ENCODE peak calls at places on chromosomes 3 and 15, in seven cellular contexts. E, M, C, Q, W, N and O are unnamed samples.

GRCh38 chr3:184257083-184257915 is 4.1 kb downstream of the CAMK2N2 start:
- DNase-seq in C (no peak), Q (no peak), N (no peak), M (no peak), W (no peak), E (no peak), O (no peak)

GRCh38 chr15:40310993-40311392 is 3.3 kb upstream of the PLCB2 start:
- DNase-seq in M (no peak), C (no peak), Q (no peak), W (no peak), E (no peak), N (no peak), O (no peak)

GRCh38 chr15:72197045-72197459 is 535 bp downstream of the GRAMD2A start:
- DNase-seq in W (no peak), C (no peak), E (no peak), N (no peak), M (no peak), Q (no peak), O (no peak)

GRCh38 chr15:45921978-45922377 is 287.1 kb downstream of the SQOR start:
- DNase-seq in E (peak), C (no peak), N (no peak), Q (no peak), W (no peak), M (no peak), O (no peak)

GRCh38 chr3:134054231-134054630 is 24.5 kb upstream of the SLCO2A1 start:
- DNase-seq in E (no peak), C (peak), Q (no peak), W (no peak), M (peak), N (no peak), O (no peak)

GRCh38 chr3:66997560-66998074 is 490 bp upstream of the KBTBD8 start:
- DNase-seq in N (no peak), M (no peak), W (no peak), Q (no peak), C (no peak), E (no peak), O (no peak)

GRCh38 chr3:113405180-113405579 is 36.1 kb downstream of the CFAP44 start:
- DNase-seq in N (peak), E (no peak), C (peak), W (no peak), M (no peak), Q (no peak), O (peak)

GRCh38 chr15:70100495-70101331 is 3.0 kb upstream of the TLE3 start:
- DNase-seq in N (peak), W (peak), M (peak), E (peak), Q (peak), C (peak), O (peak)

GRCh38 chr3:44522494-44522933 is 32.5 kb upstream of the ZKSCAN7 start:
- DNase-seq in N (no peak), M (no peak), E (no peak), Q (no peak), W (no peak), C (no peak), O (no peak)

GRCh38 chr3:7205535-7206331 is 344.8 kb downstream of the GRM7 start:
- DNase-seq in Q (no peak), E (no peak), C (no peak), M (no peak), W (no peak), N (no peak), O (peak)

GRCh38 chr15:74038707-74039655 is 43.4 kb downstream of the GOLGA6A start:
- DNase-seq in N (no peak), C (peak), W (no peak), E (no peak), Q (no peak), M (no peak), O (no peak)

GRCh38 chr3:152728346-152728980 is 106.5 kb upstream of the P2RY1 start:
- DNase-seq in E (no peak), M (no peak), C (no peak), Q (no peak), W (no peak), N (no peak), O (no peak)

GRCh38 chr15:38335106-38335505 is 82.5 kb downstream of the SPRED1 start:
- DNase-seq in C (no peak), M (no peak), E (no peak), N (no peak), W (no peak), Q (no peak), O (no peak)

GRCh38 chr15:73631915-73632669 is 1.1 kb downstream of the NPTN start:
- DNase-seq in M (peak), C (peak), Q (no peak), N (peak), E (no peak), W (peak), O (no peak)

GRCh38 chr3:98185180-98185579 is 18.7 kb downstream of the OR5H15 start:
- DNase-seq in W (no peak), E (no peak), C (no peak), N (no peak), M (no peak), Q (no peak), O (no peak)

GRCh38 chr3:100047455-100048141 is 66.7 kb downstream of the FILIP1L start:
- DNase-seq in N (peak), W (no peak), M (no peak), C (peak), Q (no peak), E (no peak), O (peak)

GRCh38 chr15:52481915-52482314 is 46.8 kb downstream of the MYO5A start:
- DNase-seq in E (no peak), Q (no peak), C (peak), M (no peak), W (no peak), N (peak), O (peak)

GRCh38 chr3:63333815-63334214 is 55.7 kb downstream of the SYNPR start:
- DNase-seq in M (no peak), W (no peak), C (peak), Q (no peak), E (no peak), N (peak), O (no peak)
- TF ChIP-seq CTCF in M (no peak), W (no peak), C (peak), Q (no peak), E (no peak), N (peak), O (no peak)

GRCh38 chr3:32684800-32685603 is at the start of gene CNOT10:
- DNase-seq in M (peak), E (peak), W (peak), Q (peak), C (peak), N (peak), O (peak)

GRCh38 chr3:32686713-32687112 is 1.7 kb downstream of the CNOT10 start:
- DNase-seq in E (no peak), C (no peak), W (no peak), Q (no peak), N (peak), M (no peak), O (no peak)

GRCh38 chr3:32684029-32684799 is 774 bp upstream of the CNOT10 start:
- DNase-seq in Q (no peak), M (no peak), N (no peak), C (no peak), W (no peak), E (no peak), O (no peak)

GRCh38 chr3:32681811-32682210 is 3.2 kb upstream of the CNOT10 start:
- DNase-seq in C (no peak), M (no peak), W (no peak), E (no peak), Q (no peak), N (peak), O (no peak)

DNA sequence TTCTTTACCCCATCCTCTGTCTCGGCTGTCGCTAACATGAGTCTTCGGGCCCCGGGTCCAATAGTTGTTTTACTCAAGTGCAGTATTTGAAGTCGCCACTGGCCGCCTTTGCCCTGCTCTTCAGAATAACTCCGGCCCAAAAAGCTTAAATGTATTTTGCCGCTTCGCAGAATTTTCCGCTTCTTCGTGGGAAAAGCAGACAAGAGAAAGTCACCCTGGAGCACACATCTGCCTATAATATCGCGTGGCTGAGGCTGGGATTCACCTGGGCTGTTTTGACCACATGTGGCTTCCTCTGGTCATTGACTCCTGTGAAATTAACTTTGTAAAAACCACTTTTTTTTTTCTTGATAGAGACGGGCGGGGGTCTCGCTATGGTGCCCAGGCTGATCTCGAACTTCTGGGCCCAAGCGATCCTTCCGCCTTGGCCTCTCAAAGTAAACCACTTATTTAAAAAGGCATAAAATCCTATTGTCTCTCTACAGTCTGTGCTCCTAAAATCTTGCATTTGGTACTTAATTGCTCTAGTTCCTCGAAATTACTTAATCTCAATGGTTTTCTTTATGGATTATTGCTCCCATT is 707 bp downstream of the CNOT10 start:
- DNase-seq in Q (no peak), E (no peak), N (peak), M (no peak), W (no peak), C (peak), O (peak)
- TF ChIP-seq CTCF in Q (no peak), E (no peak), N (no peak), M (no peak), W (no peak), C (no peak), O (no peak)

GRCh38 chr15:65052956-65053355 is 7.8 kb downstream of the SLC51B start:
- DNase-seq in N (no peak), W (no peak), Q (no peak), C (no peak), M (no peak), E (no peak), O (no peak)

GRCh38 chr15:65056106-65056505 is 10.9 kb downstream of the SLC51B start:
- DNase-seq in Q (no peak), E (no peak), W (no peak), N (no peak), C (no peak), M (no peak), O (no peak)

GRCh38 chr15:65055201-65055870 is 10.1 kb downstream of the SLC51B start:
- DNase-seq in Q (no peak), E (peak), W (no peak), M (no peak), N (peak), C (no peak), O (no peak)

GRCh38 chr15:65056868-65057548 is 10.8 kb downstream of the RASL12 start:
- DNase-seq in W (no peak), Q (no peak), M (no peak), E (peak), C (no peak), N (peak), O (no peak)

DNA sequence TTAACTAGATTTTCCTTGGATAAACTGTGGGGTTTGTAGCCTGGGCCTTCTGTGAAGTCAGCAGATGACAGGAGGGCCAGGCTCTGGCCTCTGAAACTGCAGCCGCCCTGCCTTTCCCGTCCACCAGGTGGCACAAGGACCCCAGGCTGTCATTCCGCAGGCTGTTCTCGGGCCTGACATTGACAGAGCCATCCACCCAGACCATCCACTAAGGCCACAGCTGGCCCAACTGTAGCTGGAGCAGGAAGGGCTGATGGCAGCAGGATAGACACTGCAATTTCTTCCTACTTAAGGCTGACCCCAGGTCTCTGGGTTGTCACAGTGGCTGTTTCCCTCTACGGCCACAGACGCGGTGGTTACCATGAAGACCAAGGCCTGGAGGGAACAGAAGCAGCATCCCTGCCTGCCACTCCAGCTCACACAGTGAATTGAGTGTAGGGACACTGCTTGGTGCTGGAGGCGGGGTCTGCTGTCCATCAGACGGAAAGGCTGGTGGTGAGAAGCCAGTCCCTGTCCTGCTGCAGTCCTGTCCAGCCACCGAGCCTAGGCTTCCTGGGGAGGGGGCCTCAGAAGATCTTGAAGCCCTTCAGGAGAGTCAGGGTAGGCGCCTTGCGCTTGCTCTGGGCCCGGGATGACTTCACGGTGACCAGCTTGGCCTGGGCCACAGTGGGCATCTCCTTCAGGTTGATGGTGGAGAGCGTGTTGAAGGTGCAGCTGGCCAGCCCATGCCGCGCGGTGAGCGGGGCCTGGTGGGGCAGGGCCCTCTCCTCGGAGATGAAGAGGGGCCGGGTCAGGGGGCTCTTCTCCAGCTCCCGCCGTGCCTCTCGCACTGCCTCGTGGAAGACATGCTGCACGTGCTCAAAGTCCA is 9.4 kb downstream of the SLC51B start:
- DNase-seq in M (peak), Q (peak), W (peak), E (peak), N (peak), C (peak), O (peak)
- TF ChIP-seq CTCF in M (peak), Q (peak), W (peak), E (peak), N (peak), C (peak), O (peak)

GRCh38 chr15:31487811-31488436 is 161.3 kb downstream of the KLF13 start:
- DNase-seq in Q (peak), N (peak), E (peak), C (peak), M (no peak), W (no peak), O (peak)
- TF ChIP-seq CTCF in Q (no peak), N (peak), E (no peak), C (peak), M (no peak), W (no peak), O (peak)

DNA sequence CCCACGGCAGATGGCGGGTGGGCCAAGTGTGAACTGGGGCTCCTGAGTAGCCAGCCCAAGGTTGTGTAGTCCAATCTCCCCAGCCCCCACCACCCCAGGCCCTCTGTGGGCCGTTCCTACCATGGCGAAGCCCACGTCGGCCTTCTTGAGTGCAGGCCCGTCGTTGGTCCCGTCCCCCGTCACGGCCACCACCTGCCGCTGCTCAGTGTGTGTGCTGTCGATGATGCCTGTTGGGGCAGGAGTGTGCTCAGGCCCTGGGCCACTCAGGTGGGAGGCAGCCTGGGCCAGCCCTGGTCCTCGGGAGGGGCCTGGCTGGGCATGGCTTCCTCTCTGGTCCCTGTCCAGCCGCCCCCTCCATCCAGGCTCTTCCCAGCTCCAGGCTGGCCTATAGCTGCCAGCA is 25.0 kb upstream of the SEC13 start:
- DNase-seq in E (no peak), Q (no peak), M (no peak), C (no peak), N (no peak), W (no peak), O (no peak)
- TF ChIP-seq CTCF in E (no peak), Q (no peak), M (no peak), C (no peak), N (no peak), W (no peak), O (no peak)

GRCh38 chr3:159675285-159675684 is 313.4 kb upstream of the IL12A start:
- DNase-seq in M (no peak), W (no peak), Q (no peak), C (no peak), E (no peak), N (no peak), O (no peak)

GRCh38 chr3:159669753-159670152 is 318.9 kb upstream of the IL12A start:
- DNase-seq in W (no peak), N (no peak), M (no peak), C (peak), E (no peak), Q (peak), O (no peak)

GRCh38 chr3:159669024-159669476 is 319.6 kb upstream of the IL12A start:
- DNase-seq in E (no peak), C (peak), N (peak), Q (no peak), W (no peak), M (no peak), O (no peak)

GRCh38 chr3:159674583-159674982 is 314.1 kb upstream of the IL12A start:
- DNase-seq in W (no peak), C (no peak), N (no peak), E (no peak), M (no peak), Q (no peak), O (no peak)

GRCh38 chr3:159672728-159673471 is 315.7 kb upstream of the IL12A start:
- DNase-seq in N (peak), M (no peak), W (no peak), C (no peak), Q (no peak), E (no peak), O (no peak)
- TF ChIP-seq CTCF in N (peak), M (no peak), W (no peak), C (no peak), Q (no peak), E (no peak), O (no peak)

DNA sequence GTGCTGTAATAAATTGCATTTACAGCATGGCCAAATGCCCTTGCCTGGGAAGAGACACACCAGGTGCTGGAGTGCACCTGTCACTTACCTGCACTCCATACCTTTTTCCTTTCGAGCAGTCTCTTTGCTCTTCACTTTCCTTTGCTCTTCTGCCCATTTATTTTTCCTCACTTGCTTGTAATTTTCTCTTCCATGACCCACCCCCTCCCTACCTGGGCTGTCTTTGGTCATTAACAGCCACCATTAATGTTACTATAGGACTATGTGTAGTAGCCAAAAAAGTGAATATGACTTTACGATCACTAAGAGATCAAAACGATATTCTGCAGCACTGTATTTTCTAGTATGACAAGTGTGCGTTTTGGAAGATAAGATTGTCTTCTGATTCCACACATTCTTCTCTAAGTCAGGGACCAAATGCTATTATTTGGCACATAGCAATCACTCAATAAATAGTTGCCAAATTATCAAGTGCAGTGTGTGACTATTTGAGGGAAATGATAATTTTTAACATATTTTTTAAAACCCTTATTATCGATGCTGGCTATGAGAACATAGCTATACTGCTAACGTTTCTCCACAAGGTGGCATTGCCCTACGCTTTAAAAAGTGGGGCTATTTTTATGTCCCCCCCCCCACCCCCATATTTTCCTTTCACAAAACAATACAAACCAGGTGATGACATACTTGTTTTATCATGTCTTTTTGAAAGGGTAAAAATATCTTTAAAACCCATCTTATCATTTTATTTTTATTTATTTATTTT is 114.4 kb downstream of the GHSR start:
- DNase-seq in N (no peak), M (no peak), W (no peak), E (no peak), C (no peak), Q (no peak), O (no peak)
- TF ChIP-seq CTCF in N (peak), M (no peak), W (no peak), E (peak), C (peak), Q (no peak), O (no peak)

GRCh38 chr3:195035345-195036202 is 235.4 kb downstream of the XXYLT1 start:
- DNase-seq in N (no peak), W (no peak), M (no peak), E (no peak), C (no peak), Q (no peak), O (peak)
- TF ChIP-seq CTCF in N (peak), W (no peak), M (no peak), E (no peak), C (peak), Q (no peak), O (no peak)

GRCh38 chr3:178496911-178497310 is 39.3 kb upstream of the KCNMB2 start:
- DNase-seq in Q (no peak), N (no peak), C (no peak), E (no peak), W (no peak), M (no peak), O (no peak)
- TF ChIP-seq CTCF in Q (no peak), N (no peak), C (no peak), E (no peak), W (no peak), M (no peak), O (no peak)